ENCODE peak calls at places on chromosomes 11 and 22, in seven cellular contexts. D is neuronal stem cell, I is A549, H is pancreas, N is upper lobe of left lung, S is HAP-1, O is stomach. P is an unnamed sample.

GRCh38 chr11:81989093-81989492 is 744.6 kb downstream of the FAM181B start:
- DNase-seq in N (no peak), O (no peak), D (no peak), H (no peak), I (no peak), S (no peak), P (peak; percentile 64)

GRCh38 chr11:19742595-19743292 is 30.1 kb downstream of the NAV2 start:
- DNase-seq in O (peak; percentile 84), D (peak; percentile 71), N (no peak), S (peak; percentile 75), I (peak; percentile 45), H (peak; percentile 61), P (peak; percentile 67)

GRCh38 chr22:48640890-48641771 is 1186.5 kb downstream of the BRD1 start:
- DNase-seq in H (no peak), N (peak; percentile 45), S (no peak), O (no peak), D (no peak), I (no peak), P (no peak)

GRCh38 chr11:126153999-126154398 is 57.5 kb downstream of the RPUSD4 start:
- DNase-seq in O (no peak), I (no peak), S (no peak), H (no peak), N (no peak), D (peak; percentile 87), P (no peak)

GRCh38 chr11:81963018-81963417 is 770.6 kb downstream of the FAM181B start:
- DNase-seq in S (no peak), D (no peak), N (no peak), O (no peak), H (no peak), I (no peak), P (no peak)

GRCh38 chr11:8202428-8203160 is 33.8 kb upstream of the RIC3 start:
- DNase-seq in O (no peak), H (no peak), I (no peak), S (no peak), D (no peak), N (no peak), P (no peak)

GRCh38 chr11:111798279-111798678 is 32.1 kb upstream of the PPP2R1B start:
- DNase-seq in I (no peak), D (no peak), H (no peak), O (no peak), S (no peak), N (no peak), P (no peak)

GRCh38 chr11:62544521-62545436 is 1.8 kb downstream of the AHNAK start:
- DNase-seq in O (no peak), S (peak; percentile 67), H (no peak), N (peak; percentile 88), D (no peak), I (peak; percentile 49), P (no peak)

GRCh38 chr11:61586792-61587430 is 6.0 kb upstream of the SYT7 start:
- DNase-seq in S (no peak), H (no peak), O (no peak), N (no peak), I (no peak), D (no peak), P (no peak)

GRCh38 chr11:72377596-72377995 is 56.7 kb downstream of the CLPB start:
- DNase-seq in H (no peak), D (no peak), S (no peak), N (no peak), O (no peak), I (no peak), P (no peak)

GRCh38 chr22:16960220-16960883 is 47.7 kb downstream of the GAB4 start:
- DNase-seq in O (no peak), S (no peak), D (no peak), N (no peak), H (no peak), I (no peak), P (no peak)

GRCh38 chr11:64675417-64676252 is 47.4 kb downstream of the NRXN2 start:
- DNase-seq in O (no peak), N (peak; percentile 55), D (no peak), S (peak; percentile 28), H (no peak), I (peak; percentile 64), P (peak; percentile 48)

GRCh38 chr11:131511794-131512193 is 141.4 kb downstream of the NTM start:
- DNase-seq in H (peak; percentile 51), D (peak; percentile 17), I (no peak), S (peak; percentile 29), N (no peak), O (peak; percentile 69), P (no peak)

GRCh38 chr11:133913761-133914160 is 43.0 kb downstream of the IGSF9B start:
- DNase-seq in H (no peak), D (no peak), N (no peak), S (no peak), O (no peak), I (no peak), P (no peak)

GRCh38 chr11:5611627-5612026 is 13.2 kb upstream of the TRIM34 start:
- DNase-seq in H (no peak), O (no peak), S (no peak), I (no peak), D (no peak), N (no peak), P (no peak)

GRCh38 chr22:30565341-30565740 is 9.1 kb downstream of the GAL3ST1 start:
- DNase-seq in N (no peak), S (no peak), O (no peak), H (no peak), D (no peak), I (no peak), P (no peak)

GRCh38 chr11:123594188-123594901 is 60.1 kb downstream of the SCN3B start:
- DNase-seq in I (no peak), D (no peak), H (no peak), S (no peak), O (no peak), N (no peak), P (no peak)

GRCh38 chr11:12239396-12240298 is 129.3 kb downstream of the MICAL2 start:
- DNase-seq in O (peak; percentile 77), H (peak; percentile 70), I (no peak), S (no peak), N (no peak), D (no peak), P (no peak)

GRCh38 chr11:14645247-14645912 is 1.8 kb downstream of the PDE3B start:
- DNase-seq in I (peak; percentile 21), O (no peak), D (no peak), N (no peak), S (no peak), H (no peak), P (peak; percentile 1)

GRCh38 chr11:126857860-126858808 is 142.4 kb downstream of the KIRREL3 start:
- DNase-seq in O (no peak), N (no peak), H (no peak), S (no peak), I (no peak), D (no peak), P (no peak)

GRCh38 chr11:35352107-35352888 is 67.1 kb downstream of the SLC1A2 start:
- DNase-seq in S (no peak), N (no peak), O (peak; percentile 53), H (no peak), I (no peak), D (no peak), P (peak; percentile 73)

GRCh38 chr11:121221801-121222200 is 70.8 kb upstream of the SC5D start:
- DNase-seq in H (no peak), O (no peak), S (no peak), D (no peak), N (no peak), I (no peak), P (no peak)

GRCh38 chr11:3723014-3723708 is 52.0 kb upstream of the CHRNA10 start:
- DNase-seq in H (no peak), O (no peak), D (no peak), I (peak; percentile 28), S (no peak), N (no peak), P (peak; percentile 80)

GRCh38 chr11:77548552-77549439 is 41.0 kb upstream of the AQP11 start:
- DNase-seq in O (no peak), H (no peak), N (no peak), S (no peak), D (no peak), I (no peak), P (no peak)

GRCh38 chr22:32836286-32836859 is 34.9 kb downstream of the TIMP3 start:
- DNase-seq in S (no peak), I (peak; percentile 18), H (no peak), D (no peak), N (no peak), O (no peak), P (no peak)

DNA sequence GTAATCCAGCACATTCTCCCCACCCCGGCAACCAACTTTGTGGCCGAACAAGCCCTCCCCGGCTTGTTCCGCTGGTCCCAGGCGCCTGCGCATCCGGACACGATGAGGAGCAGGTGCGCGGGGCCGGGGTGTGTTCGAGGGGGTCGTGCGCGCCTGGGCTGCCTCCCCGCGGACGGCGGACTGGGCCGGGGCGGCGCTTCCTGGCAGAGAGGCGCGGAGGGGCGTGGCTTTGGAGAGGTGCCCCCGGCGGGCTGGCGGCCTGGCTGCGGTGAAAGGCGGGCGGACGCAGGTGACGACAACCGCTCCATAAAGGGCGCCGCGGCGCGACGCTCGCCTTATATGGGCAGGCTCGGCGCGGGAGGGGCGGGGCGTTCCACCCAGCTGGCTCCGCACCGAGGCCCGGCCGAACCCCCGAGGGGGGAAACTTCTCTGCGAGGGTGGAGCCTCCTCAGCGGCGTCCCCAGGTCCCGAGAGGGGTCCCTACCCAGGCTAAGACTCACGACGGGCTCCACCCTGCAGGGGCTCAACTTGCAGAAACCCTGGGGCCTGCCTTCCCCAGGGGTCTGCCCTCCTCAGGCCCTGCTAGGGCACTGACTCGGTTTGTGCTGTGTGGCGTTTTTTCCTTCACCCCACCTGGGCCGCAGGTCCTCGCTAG is 26.4 kb downstream of the TXN2 start:
- DNase-seq in H (peak; percentile 94), D (peak; percentile 89), I (peak; percentile 73), S (peak; percentile 98), O (peak; percentile 97), N (peak; percentile 99), P (peak; percentile 69)
- H3K4me1 ChIP-seq in H (peaks cover 26% of the 10 kb centered on the region), D (peaks cover 17% of the 10 kb centered on the region), I (peaks cover 48% of the 10 kb centered on the region), S (peaks cover 17% of the 10 kb centered on the region), O (peaks cover 75% of the 10 kb centered on the region), N (peaks cover 51% of the 10 kb centered on the region), P (peaks cover 16% of the 10 kb centered on the region)

GRCh38 chr11:66418168-66418985 is 2.5 kb upstream of the NPAS4 start:
- DNase-seq in H (peak; percentile 47), I (peak; percentile 93), O (peak; percentile 48), D (peak; percentile 91), N (no peak), S (peak; percentile 88), P (peak; percentile 76)
- H3K4me1 ChIP-seq in H (no peaks in the 10 kb centered on the region), I (peaks cover 12% of the 10 kb centered on the region), O (peaks cover 47% of the 10 kb centered on the region), D (peaks cover 33% of the 10 kb centered on the region), N (peaks cover 3% of the 10 kb centered on the region), S (no peaks in the 10 kb centered on the region), P (no peaks in the 10 kb centered on the region)

DNA sequence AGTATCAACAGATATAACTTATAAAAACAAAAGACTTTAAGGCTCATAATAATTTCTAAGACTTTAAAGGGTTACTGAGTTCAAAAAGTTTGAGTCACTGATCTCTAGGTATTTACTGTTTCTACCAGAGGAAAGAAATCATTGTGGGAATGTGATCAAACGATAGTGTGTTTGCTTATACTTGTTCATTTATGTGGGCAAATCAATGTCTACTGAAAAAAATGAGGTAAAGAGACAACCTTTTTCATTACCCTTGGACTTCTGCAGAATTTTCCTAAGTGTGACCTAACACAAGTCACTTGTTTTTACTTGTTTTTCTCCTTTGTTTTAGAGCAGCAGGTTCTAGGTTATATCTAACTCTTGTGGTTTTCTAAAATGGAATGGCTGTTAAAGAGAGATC is 65.4 kb downstream of the PRR5L start:
- DNase-seq in N (no peak), O (no peak), I (no peak), H (no peak), D (no peak), S (no peak), P (peak; percentile 51)
- H3K4me1 ChIP-seq in N (peaks cover 6% of the 10 kb centered on the region), O (peaks cover 15% of the 10 kb centered on the region), I (peaks cover 31% of the 10 kb centered on the region), H (no peaks in the 10 kb centered on the region), D (peaks cover 17% of the 10 kb centered on the region), S (no peaks in the 10 kb centered on the region), P (peaks cover 40% of the 10 kb centered on the region)

GRCh38 chr11:46277623-46278386 is at the start of gene CREB3L1:
- DNase-seq in N (peak; percentile 88), I (no peak), S (peak; percentile 28), D (no peak), O (peak; percentile 91), H (no peak), P (no peak)
- H3K4me1 ChIP-seq in N (peaks cover 53% of the 10 kb centered on the region), I (peaks cover 51% of the 10 kb centered on the region), S (peaks cover 6% of the 10 kb centered on the region), D (peaks cover 24% of the 10 kb centered on the region), O (peaks cover 89% of the 10 kb centered on the region), H (peaks cover 53% of the 10 kb centered on the region), P (peaks cover 2% of the 10 kb centered on the region)

P was measured in mammary epithelial cell.